ENCODE peak calls at places on chromosome 17, in eight cellular contexts. P is A549; O is stomach; W is bronchial epithelial cell; H is CD4-positive, alpha-beta T cell; F is endodermal cell; Z is suprapubic skin; D is neural crest cell. Q is an unnamed sample.

GRCh38 chr17:41071606-41072375 is 6.1 kb upstream of the KRTAP2-4 start:
- DNase-seq in P (no peak), O (no peak), W (no peak), H (no peak), F (no peak), Z (no peak), D (no peak), Q (peak)

GRCh38 chr17:17516941-17517720 is 20.9 kb upstream of the RASD1 start:
- DNase-seq in P (no peak), O (no peak), W (no peak), H (no peak), F (no peak), Z (no peak), D (no peak), Q (peak)

GRCh38 chr17:78358538-78359215 is 1.2 kb downstream of the SOCS3 start:
- DNase-seq in P (peak), O (peak), W (no peak), H (no peak), F (peak), Z (no peak), D (no peak), Q (peak)

GRCh38 chr17:65078441-65079160 is 22.1 kb upstream of the GNA13 start:
- DNase-seq in P (no peak), O (peak), W (peak), H (no peak), F (no peak), Z (no peak), D (no peak), Q (no peak)

GRCh38 chr17:82097187-82097918 is 683 bp downstream of the FASN start:
- DNase-seq in P (peak), O (peak), W (no peak), H (peak), F (peak), Z (no peak), D (peak), Q (peak)

GRCh38 chr17:68710976-68711375 is 109.8 kb upstream of the FAM20A start:
- DNase-seq in P (no peak), O (no peak), W (no peak), H (no peak), F (no peak), Z (no peak), D (no peak), Q (no peak)

GRCh38 chr17:37239690-37240344 is 136.0 kb upstream of the C17orf78 start:
- DNase-seq in P (peak), O (no peak), W (peak), H (no peak), F (no peak), Z (no peak), D (no peak), Q (no peak)

GRCh38 chr17:18017958-18018357 is 21.0 kb downstream of the ATPAF2 start:
- DNase-seq in P (no peak), O (peak), W (no peak), H (no peak), F (no peak), Z (no peak), D (no peak), Q (no peak)

GRCh38 chr17:28567604-28568003 is 3.7 kb downstream of the PIGS start:
- DNase-seq in P (no peak), O (no peak), W (no peak), H (no peak), F (peak), Z (no peak), D (no peak), Q (no peak)

GRCh38 chr17:44362964-44363612 is 565 bp downstream of the FAM171A2 start:
- DNase-seq in P (no peak), O (no peak), W (no peak), H (no peak), F (peak), Z (peak), D (no peak), Q (peak)

GRCh38 chr17:3722716-3723115 is 987 bp upstream of the HASPIN start:
- DNase-seq in P (no peak), O (no peak), W (no peak), H (no peak), F (no peak), Z (no peak), D (no peak), Q (no peak)

GRCh38 chr17:76714822-76715461 is 4.2 kb upstream of the MXRA7 start:
- DNase-seq in P (peak), O (peak), W (no peak), H (peak), F (peak), Z (peak), D (peak), Q (peak)

GRCh38 chr17:48814504-48814903 is 2.5 kb downstream of the TTLL6 start:
- DNase-seq in P (peak), O (peak), W (no peak), H (peak), F (peak), Z (no peak), D (peak), Q (peak)

GRCh38 chr17:70102531-70102930 is 27.5 kb downstream of the KCNJ16 start:
- DNase-seq in P (no peak), O (no peak), W (no peak), H (no peak), F (no peak), Z (no peak), D (no peak), Q (no peak)

GRCh38 chr17:61833536-61834203 is 29.7 kb downstream of the BRIP1 start:
- DNase-seq in P (peak), O (no peak), W (peak), H (no peak), F (no peak), Z (no peak), D (no peak), Q (no peak)

GRCh38 chr17:16917995-16918394 is 53.9 kb downstream of the TNFRSF13B start:
- DNase-seq in P (no peak), O (peak), W (no peak), H (no peak), F (no peak), Z (no peak), D (no peak), Q (no peak)

GRCh38 chr17:82278786-82279379 is 5.4 kb upstream of the CSNK1D start:
- DNase-seq in P (no peak), O (no peak), W (no peak), H (no peak), F (peak), Z (no peak), D (no peak), Q (no peak)

GRCh38 chr17:2936351-2936750 is 127.1 kb downstream of the OR1D5 start:
- DNase-seq in P (no peak), O (no peak), W (no peak), H (no peak), F (no peak), Z (no peak), D (no peak), Q (no peak)

GRCh38 chr17:15920758-15921239 is 24.1 kb upstream of the ADORA2B start:
- DNase-seq in P (peak), O (no peak), W (peak), H (no peak), F (no peak), Z (no peak), D (no peak), Q (no peak)

GRCh38 chr17:78176548-78177025 is 8.2 kb downstream of the SYNGR2 start:
- DNase-seq in P (peak), O (peak), W (peak), H (peak), F (peak), Z (peak), D (peak), Q (peak)

GRCh38 chr17:54907385-54907784 is 6.7 kb downstream of the TOM1L1 start:
- DNase-seq in P (no peak), O (no peak), W (no peak), H (no peak), F (no peak), Z (no peak), D (no peak), Q (no peak)

GRCh38 chr17:42365136-42365535 is 23.1 kb downstream of the STAT3 start:
- DNase-seq in P (peak), O (no peak), W (no peak), H (no peak), F (no peak), Z (no peak), D (no peak), Q (no peak)

GRCh38 chr17:44930667-44931066 is 15.4 kb upstream of the GFAP start:
- DNase-seq in P (no peak), O (no peak), W (no peak), H (no peak), F (peak), Z (no peak), D (no peak), Q (no peak)

GRCh38 chr17:58527949-58528348 is 13.5 kb upstream of the MTMR4 start:
- DNase-seq in P (no peak), O (no peak), W (no peak), H (no peak), F (peak), Z (no peak), D (no peak), Q (no peak)

GRCh38 chr17:63853260-63853659 is 10.8 kb upstream of the SMARCD2 start:
- DNase-seq in P (no peak), O (no peak), W (no peak), H (no peak), F (no peak), Z (no peak), D (no peak), Q (no peak)

GRCh38 chr17:14672830-14673229 is 371.9 kb downstream of the HS3ST3B1 start:
- DNase-seq in P (no peak), O (no peak), W (peak), H (no peak), F (peak), Z (no peak), D (no peak), Q (no peak)

GRCh38 chr17:61149862-61150362 is 249.7 kb upstream of the TBX2 start:
- DNase-seq in P (peak), O (no peak), W (no peak), H (no peak), F (no peak), Z (no peak), D (no peak), Q (no peak)

GRCh38 chr17:81599719-81600486 is 37.0 kb downstream of the NPLOC4 start:
- DNase-seq in P (no peak), O (no peak), W (no peak), H (no peak), F (no peak), Z (no peak), D (no peak), Q (no peak)

GRCh38 chr17:4796550-4796915 is 569 bp downstream of the PSMB6 start:
- DNase-seq in P (peak), O (no peak), W (no peak), H (no peak), F (peak), Z (no peak), D (peak), Q (peak)

GRCh38 chr17:65022751-65023421 is 33.7 kb downstream of the GNA13 start:
- DNase-seq in P (no peak), O (no peak), W (peak), H (no peak), F (no peak), Z (no peak), D (no peak), Q (no peak)

GRCh38 chr17:37607637-37608368 is 1.4 kb downstream of the SYNRG start:
- DNase-seq in P (no peak), O (no peak), W (no peak), H (peak), F (no peak), Z (no peak), D (no peak), Q (no peak)

GRCh38 chr17:48645639-48646182 is 19.6 kb upstream of the HOXB9 start:
- DNase-seq in P (no peak), O (no peak), W (no peak), H (no peak), F (no peak), Z (no peak), D (no peak), Q (no peak)

GRCh38 chr17:13601776-13602551 is at the start of gene HS3ST3A1:
- DNase-seq in P (no peak), O (no peak), W (peak), H (no peak), F (peak), Z (no peak), D (peak), Q (peak)

GRCh38 chr17:75289832-75290337 is 652 bp upstream of the SLC25A19 start:
- DNase-seq in P (peak), O (peak), W (peak), H (peak), F (no peak), Z (no peak), D (no peak), Q (no peak)
- TF ChIP-seq CTCF in P (peak), O (no peak), W (no peak), H (peak), F (peak), Z (no peak), D (peak), Q (peak)

DNA sequence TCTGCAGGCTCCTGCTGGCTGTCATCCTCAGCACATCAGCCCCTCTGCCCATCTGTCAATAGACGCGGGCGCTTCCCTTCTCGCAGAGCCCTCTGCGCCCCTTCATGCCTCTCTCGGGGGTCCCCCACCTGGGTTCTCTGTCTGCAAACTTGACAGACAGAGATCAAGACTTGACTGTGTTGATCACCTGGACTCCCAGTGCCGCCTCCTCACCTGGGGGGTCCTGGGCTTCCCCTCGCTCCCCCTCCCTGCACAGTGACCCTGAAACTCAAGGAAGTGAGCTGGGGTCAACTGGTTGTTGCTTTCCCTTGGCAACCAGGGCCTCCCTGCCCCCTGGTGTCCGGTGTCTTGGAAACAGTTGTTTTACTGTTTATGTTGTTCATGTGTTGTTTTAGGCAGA is 31.9 kb downstream of the RNF213 start:
- DNase-seq in P (no peak), O (no peak), W (no peak), H (no peak), F (no peak), Z (no peak), D (peak), Q (peak)
- TF ChIP-seq CTCF in P (peak), O (no peak), W (no peak), H (no peak), F (peak), Z (no peak), D (peak), Q (no peak)

GRCh38 chr17:50501054-50501453 is 7.2 kb upstream of the MYCBPAP start:
- DNase-seq in P (peak), O (peak), W (no peak), H (peak), F (peak), Z (no peak), D (peak), Q (peak)

GRCh38 chr17:50499270-50499669 is 9.0 kb upstream of the MYCBPAP start:
- DNase-seq in P (no peak), O (no peak), W (no peak), H (no peak), F (no peak), Z (no peak), D (no peak), Q (no peak)

GRCh38 chr17:50498021-50498874 is 10.0 kb upstream of the MYCBPAP start:
- DNase-seq in P (no peak), O (peak), W (peak), H (no peak), F (peak), Z (no peak), D (no peak), Q (no peak)

GRCh38 chr17:50501906-50502642 is 6.2 kb upstream of the MYCBPAP start:
- DNase-seq in P (no peak), O (no peak), W (no peak), H (no peak), F (peak), Z (no peak), D (no peak), Q (no peak)

DNA sequence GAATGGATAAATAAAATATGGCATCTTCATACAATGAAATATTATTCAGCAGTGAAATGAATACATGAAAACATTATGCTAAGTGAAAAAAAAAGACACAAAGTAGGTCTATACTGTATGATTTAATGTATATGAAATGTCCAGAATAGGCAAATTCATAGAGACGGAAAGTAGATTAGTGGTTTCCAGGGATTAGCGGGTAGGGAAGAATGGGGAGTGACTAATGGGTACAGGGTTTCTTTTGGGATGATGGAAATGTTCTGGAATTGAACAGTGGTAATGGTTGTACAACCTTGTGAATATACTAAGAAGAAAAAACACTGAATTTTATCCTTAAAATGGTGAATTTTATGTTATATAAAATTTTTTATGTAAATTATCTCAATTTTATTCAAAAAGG is 8.5 kb upstream of the MYCBPAP start:
- DNase-seq in P (no peak), O (no peak), W (no peak), H (no peak), F (no peak), Z (no peak), D (no peak), Q (no peak)
- TF ChIP-seq CTCF in P (no peak), O (no peak), W (no peak), H (no peak), F (no peak), Z (no peak), D (no peak), Q (no peak)

GRCh38 chr17:31529841-31530251 is 138.4 kb downstream of the RAB11FIP4 start:
- DNase-seq in P (no peak), O (no peak), W (no peak), H (no peak), F (no peak), Z (no peak), D (no peak), Q (no peak)

GRCh38 chr17:31525801-31526549 is 134.5 kb downstream of the RAB11FIP4 start:
- DNase-seq in P (peak), O (no peak), W (no peak), H (no peak), F (peak), Z (no peak), D (peak), Q (peak)

GRCh38 chr17:31524926-31525800 is 133.7 kb downstream of the RAB11FIP4 start:
- DNase-seq in P (peak), O (peak), W (peak), H (peak), F (peak), Z (peak), D (peak), Q (peak)

GRCh38 chr17:31528291-31528874 is 136.9 kb downstream of the RAB11FIP4 start:
- DNase-seq in P (no peak), O (no peak), W (no peak), H (no peak), F (no peak), Z (no peak), D (no peak), Q (no peak)

DNA sequence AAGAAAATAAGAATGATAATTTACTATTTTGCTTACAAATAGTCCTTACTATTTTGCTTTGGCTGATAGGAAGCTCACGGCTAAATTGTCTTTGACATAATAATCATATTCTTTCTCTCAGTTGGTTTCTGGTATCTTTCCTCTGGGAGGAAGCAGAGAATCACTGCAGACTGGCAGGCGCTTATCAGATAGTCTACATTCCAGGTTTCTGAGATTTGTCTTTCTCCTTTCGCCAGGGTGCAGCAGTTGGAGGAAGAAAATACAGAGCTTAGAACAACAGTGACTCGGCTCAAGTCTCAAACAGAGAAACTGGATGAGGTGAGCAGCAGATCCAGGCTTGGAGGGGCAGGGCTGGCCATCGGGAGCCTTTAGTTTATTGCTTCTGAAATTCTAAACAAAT is 136.1 kb downstream of the RAB11FIP4 start:
- DNase-seq in P (no peak), O (no peak), W (no peak), H (no peak), F (no peak), Z (no peak), D (no peak), Q (peak)
- TF ChIP-seq CTCF in P (no peak), O (no peak), W (no peak), H (no peak), F (no peak), Z (no peak), D (no peak), Q (no peak)

GRCh38 chr17:7323731-7324437 is 5.3 kb downstream of the NEURL4 start:
- DNase-seq in P (peak), O (peak), W (peak), H (peak), F (peak), Z (peak), D (peak), Q (peak)
- TF ChIP-seq CTCF in P (peak), O (peak), W (peak), H (peak), F (peak), Z (peak), D (peak), Q (peak)

DNA sequence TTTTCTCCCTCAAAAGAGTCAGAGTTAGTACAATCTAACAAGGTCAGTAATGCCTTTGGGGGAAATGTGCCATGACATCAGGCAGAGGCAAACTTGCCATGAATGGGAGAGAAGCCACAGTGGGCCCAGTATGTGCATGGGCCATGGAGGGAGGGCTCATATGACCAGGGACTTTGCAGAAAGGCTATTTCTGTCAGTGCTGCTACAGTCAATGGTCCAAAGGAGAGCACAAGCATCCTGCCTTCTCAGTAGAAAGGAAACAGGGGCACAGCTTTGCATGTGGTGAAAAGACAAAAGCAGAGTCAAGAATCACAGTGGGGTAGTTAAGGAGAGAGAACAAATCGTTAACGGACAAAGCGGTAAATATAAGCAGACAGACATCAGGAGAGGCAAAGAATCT is 11.2 kb upstream of the CORO6 start:
- DNase-seq in P (no peak), O (no peak), W (no peak), H (no peak), F (peak), Z (no peak), D (no peak), Q (no peak)
- TF ChIP-seq CTCF in P (no peak), O (no peak), W (no peak), H (no peak), F (no peak), Z (no peak), D (no peak), Q (no peak)

Q was measured in glutamatergic neuron.